ENCODE peak calls at places on chromosomes 11 and 22, in six cellular contexts. One of them, this sample, is unnamed.
A peak's percentile ranks its signal among the peaks of the same experiment; 100 is the strongest.

GRCh38 chr11:96567193-96567592 is 177.4 kb downstream of the JRKL start:
- DNase-seq in adrenal gland: no peak
- DNase-seq in A549: no peak
- DNase-seq in suprapubic skin: no peak
- DNase-seq in psoas muscle: no peak
- DNase-seq in heart left ventricle: no peak
- DNase-seq in this sample: no peak

GRCh38 chr22:37421468-37421877 is 5.8 kb downstream of the ELFN2 start:
- DNase-seq in psoas muscle: no peak
- DNase-seq in adrenal gland: no peak
- DNase-seq in suprapubic skin: no peak
- DNase-seq in A549: no peak
- DNase-seq in heart left ventricle: no peak
- DNase-seq in this sample: no peak

GRCh38 chr11:78802058-78802633 is 227.5 kb upstream of the NARS2 start:
- DNase-seq in A549: no peak
- DNase-seq in suprapubic skin: no peak
- DNase-seq in psoas muscle: peak; percentile 21
- DNase-seq in adrenal gland: no peak
- DNase-seq in heart left ventricle: no peak
- DNase-seq in this sample: no peak

GRCh38 chr22:17431179-17431578 is 61.9 kb downstream of the CECR2 start:
- DNase-seq in psoas muscle: no peak
- DNase-seq in heart left ventricle: no peak
- DNase-seq in A549: no peak
- DNase-seq in adrenal gland: no peak
- DNase-seq in suprapubic skin: no peak
- DNase-seq in this sample: no peak

GRCh38 chr11:28834877-28835276 is 726.7 kb downstream of the METTL15 start:
- DNase-seq in A549: peak; percentile 74
- DNase-seq in adrenal gland: no peak
- DNase-seq in psoas muscle: no peak
- DNase-seq in heart left ventricle: no peak
- DNase-seq in suprapubic skin: no peak
- DNase-seq in this sample: no peak

GRCh38 chr11:47220401-47220821 is 5.6 kb downstream of the DDB2 start:
- DNase-seq in heart left ventricle: peak; percentile 6
- DNase-seq in psoas muscle: no peak
- DNase-seq in A549: no peak
- DNase-seq in suprapubic skin: no peak
- DNase-seq in adrenal gland: peak; percentile 55
- DNase-seq in this sample: no peak

GRCh38 chr11:68440254-68440653 is 20.3 kb upstream of the PPP6R3 start:
- DNase-seq in adrenal gland: no peak
- DNase-seq in psoas muscle: no peak
- DNase-seq in suprapubic skin: no peak
- DNase-seq in A549: no peak
- DNase-seq in heart left ventricle: no peak
- DNase-seq in this sample: no peak

GRCh38 chr11:9747229-9747628 is 83.4 kb downstream of the SWAP70 start:
- DNase-seq in heart left ventricle: no peak
- DNase-seq in A549: no peak
- DNase-seq in adrenal gland: no peak
- DNase-seq in suprapubic skin: no peak
- DNase-seq in psoas muscle: no peak
- DNase-seq in this sample: no peak

GRCh38 chr11:111735262-111736116 is 30.7 kb downstream of the PPP2R1B start:
- DNase-seq in adrenal gland: peak; percentile 86
- DNase-seq in psoas muscle: peak; percentile 85
- DNase-seq in A549: peak; percentile 56
- DNase-seq in heart left ventricle: peak; percentile 73
- DNase-seq in suprapubic skin: peak; percentile 92
- DNase-seq in this sample: no peak

GRCh38 chr11:59957094-59957493 is 6.7 kb upstream of the OOSP4A start:
- DNase-seq in suprapubic skin: no peak
- DNase-seq in psoas muscle: no peak
- DNase-seq in A549: no peak
- DNase-seq in adrenal gland: no peak
- DNase-seq in heart left ventricle: no peak
- DNase-seq in this sample: no peak

GRCh38 chr11:110425751-110426545 is 3.8 kb upstream of the FDX1 start:
- DNase-seq in psoas muscle: no peak
- DNase-seq in A549: no peak
- DNase-seq in suprapubic skin: no peak
- DNase-seq in adrenal gland: no peak
- DNase-seq in heart left ventricle: no peak
- DNase-seq in this sample: no peak

GRCh38 chr11:129652828-129653227 is 162.8 kb upstream of the TMEM45B start:
- DNase-seq in psoas muscle: no peak
- DNase-seq in suprapubic skin: no peak
- DNase-seq in adrenal gland: no peak
- DNase-seq in heart left ventricle: no peak
- DNase-seq in A549: peak; percentile 20
- DNase-seq in this sample: no peak

GRCh38 chr11:110909331-110909730 is 197.1 kb upstream of the ARHGAP20 start:
- DNase-seq in adrenal gland: no peak
- DNase-seq in A549: no peak
- DNase-seq in psoas muscle: no peak
- DNase-seq in heart left ventricle: no peak
- DNase-seq in suprapubic skin: no peak
- DNase-seq in this sample: no peak

GRCh38 chr11:43021466-43021865 is 290.3 kb upstream of the API5 start:
- DNase-seq in A549: peak; percentile 15
- DNase-seq in psoas muscle: no peak
- DNase-seq in suprapubic skin: no peak
- DNase-seq in adrenal gland: peak; percentile 24
- DNase-seq in heart left ventricle: no peak
- DNase-seq in this sample: no peak

GRCh38 chr11:62664405-62665074 is 470 bp downstream of the C11orf98 start:
- DNase-seq in adrenal gland: peak; percentile 64
- DNase-seq in psoas muscle: peak; percentile 75
- DNase-seq in heart left ventricle: peak; percentile 5
- DNase-seq in A549: peak; percentile 72
- DNase-seq in suprapubic skin: no peak
- DNase-seq in this sample: peak; percentile 71

GRCh38 chr11:92211576-92212167 is 12.9 kb upstream of the FAT3 start:
- DNase-seq in heart left ventricle: no peak
- DNase-seq in adrenal gland: no peak
- DNase-seq in A549: peak; percentile 59
- DNase-seq in psoas muscle: no peak
- DNase-seq in suprapubic skin: no peak
- DNase-seq in this sample: no peak

GRCh38 chr11:28743101-28743550 is 634.9 kb downstream of the METTL15 start:
- DNase-seq in adrenal gland: no peak
- DNase-seq in heart left ventricle: no peak
- DNase-seq in A549: peak; percentile 81
- DNase-seq in psoas muscle: no peak
- DNase-seq in suprapubic skin: no peak
- DNase-seq in this sample: no peak

GRCh38 chr11:13691296-13691899 is 22.9 kb downstream of the FAR1 start:
- DNase-seq in A549: no peak
- DNase-seq in heart left ventricle: no peak
- DNase-seq in suprapubic skin: no peak
- DNase-seq in psoas muscle: no peak
- DNase-seq in adrenal gland: no peak
- DNase-seq in this sample: no peak

GRCh38 chr11:108906329-108906728 is 241.5 kb downstream of the DDX10 start:
- DNase-seq in A549: peak; percentile 47
- DNase-seq in adrenal gland: no peak
- DNase-seq in suprapubic skin: no peak
- DNase-seq in psoas muscle: no peak
- DNase-seq in heart left ventricle: no peak
- DNase-seq in this sample: no peak

GRCh38 chr11:71311928-71312510 is 59.6 kb upstream of the SHANK2 start:
- DNase-seq in heart left ventricle: no peak
- DNase-seq in A549: no peak
- DNase-seq in suprapubic skin: peak; percentile 12
- DNase-seq in adrenal gland: no peak
- DNase-seq in psoas muscle: no peak
- DNase-seq in this sample: peak; percentile 53

GRCh38 chr22:43011079-43011478 is 3.9 kb downstream of the PACSIN2 start:
- DNase-seq in psoas muscle: no peak
- DNase-seq in adrenal gland: no peak
- DNase-seq in heart left ventricle: no peak
- DNase-seq in A549: no peak
- DNase-seq in suprapubic skin: no peak
- DNase-seq in this sample: no peak

DNA sequence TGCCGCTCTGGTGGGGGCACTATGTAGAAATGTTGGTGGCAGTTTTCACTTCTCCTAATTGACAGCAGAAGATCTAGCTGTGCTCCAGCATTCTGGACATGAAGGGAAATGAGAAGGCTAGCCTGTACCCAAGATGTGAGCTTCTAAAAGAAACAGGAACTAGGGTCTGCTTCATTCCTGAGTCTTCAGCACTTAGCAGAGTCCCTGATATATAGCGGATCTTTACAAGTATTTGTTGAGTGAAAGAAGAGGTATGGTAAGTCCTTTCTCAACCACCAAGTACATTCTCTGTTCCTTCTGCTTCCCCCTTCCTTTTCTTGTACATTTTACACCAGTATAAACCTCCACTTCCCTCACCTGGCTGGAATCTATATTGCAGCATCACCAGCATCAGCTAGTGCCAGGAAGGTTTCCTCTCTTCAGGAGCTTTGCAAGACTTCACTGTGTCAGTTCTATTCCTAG is 408.3 kb upstream of the CADM1 start:
- DNase-seq in heart left ventricle: no peak
- DNase-seq in psoas muscle: no peak
- DNase-seq in A549: no peak
- DNase-seq in suprapubic skin: no peak
- DNase-seq in adrenal gland: no peak
- DNase-seq in this sample: no peak
- TF ChIP-seq CTCF in heart left ventricle: no peak
- TF ChIP-seq CTCF in psoas muscle: peak; percentile 9
- TF ChIP-seq CTCF in A549: no peak
- TF ChIP-seq CTCF in suprapubic skin: no peak
- TF ChIP-seq CTCF in adrenal gland: peak; percentile 18
- TF ChIP-seq CTCF in this sample: peak; percentile 17

GRCh38 chr11:114400974-114401223 is 433 bp downstream of the RBM7 start:
- DNase-seq in adrenal gland: no peak
- DNase-seq in heart left ventricle: no peak
- DNase-seq in suprapubic skin: no peak
- DNase-seq in A549: no peak
- DNase-seq in psoas muscle: no peak
- DNase-seq in this sample: no peak

GRCh38 chr11:114399903-114400221 is 449 bp downstream of the C11orf71 start:
- DNase-seq in suprapubic skin: peak; percentile 88
- DNase-seq in psoas muscle: no peak
- DNase-seq in A549: no peak
- DNase-seq in adrenal gland: no peak
- DNase-seq in heart left ventricle: no peak
- DNase-seq in this sample: no peak

GRCh38 chr11:114399490-114399889 is 821 bp downstream of the C11orf71 start:
- DNase-seq in suprapubic skin: no peak
- DNase-seq in heart left ventricle: no peak
- DNase-seq in adrenal gland: no peak
- DNase-seq in psoas muscle: no peak
- DNase-seq in A549: peak; percentile 16
- DNase-seq in this sample: no peak

GRCh38 chr11:114398303-114398920 is 1.9 kb downstream of the C11orf71 start:
- DNase-seq in psoas muscle: no peak
- DNase-seq in heart left ventricle: no peak
- DNase-seq in adrenal gland: no peak
- DNase-seq in A549: no peak
- DNase-seq in suprapubic skin: no peak
- DNase-seq in this sample: no peak

DNA sequence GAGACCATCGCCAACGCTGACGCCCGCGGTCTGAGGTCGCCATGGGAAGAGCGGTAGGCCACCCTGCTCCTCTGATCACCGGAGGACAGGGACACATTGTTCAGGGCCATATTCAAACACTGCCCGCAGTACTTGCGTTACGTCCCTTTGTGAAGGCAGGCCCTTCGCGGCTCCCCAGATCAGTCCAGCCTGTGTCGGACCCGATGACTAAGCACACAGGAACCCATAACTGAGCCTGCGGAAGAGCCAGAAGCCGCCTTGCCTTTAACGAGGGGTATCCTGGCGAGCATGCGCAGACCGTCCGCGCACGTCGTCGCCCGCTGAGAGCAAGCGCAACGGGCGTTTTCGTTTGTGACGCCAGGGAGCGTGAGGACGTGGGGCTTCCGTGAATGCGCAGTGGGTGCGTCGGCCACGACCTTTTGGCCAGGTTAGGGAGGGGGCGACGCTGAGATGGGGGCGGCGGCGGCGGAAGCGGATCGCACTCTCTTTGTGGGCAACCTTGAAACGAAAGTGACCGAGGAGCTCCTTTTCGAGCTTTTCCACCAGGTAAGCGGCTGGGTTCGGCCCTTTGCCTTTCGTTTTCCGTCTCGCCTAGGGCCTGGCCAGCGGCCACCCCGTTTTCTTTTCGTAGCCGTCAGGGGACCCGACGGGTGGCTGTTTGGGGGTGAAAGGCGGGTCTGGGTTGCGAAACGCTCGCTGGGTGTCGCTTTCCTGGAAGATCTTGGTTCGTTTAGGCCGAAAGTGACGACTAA is at the start of the genes C11orf71 and RBM7:
- DNase-seq in adrenal gland: peak; percentile 99
- DNase-seq in A549: peak; percentile 98
- DNase-seq in suprapubic skin: peak; percentile 98
- DNase-seq in heart left ventricle: peak; percentile 100
- DNase-seq in psoas muscle: peak; percentile 100
- DNase-seq in this sample: peak; percentile 99
- H3K4me1 ChIP-seq in adrenal gland: peaks cover 53% of the 10 kb centered on the region
- H3K4me1 ChIP-seq in A549: peaks cover 25% of the 10 kb centered on the region
- H3K4me1 ChIP-seq in suprapubic skin: peaks cover 54% of the 10 kb centered on the region
- H3K4me1 ChIP-seq in heart left ventricle: no peaks in the 10 kb centered on the region
- H3K4me1 ChIP-seq in psoas muscle: peaks cover 27% of the 10 kb centered on the region
- H3K4me1 ChIP-seq in this sample: no peaks in the 10 kb centered on the region

GRCh38 chr22:39185601-39186012 is 33.1 kb upstream of the CBX7 start:
- DNase-seq in A549: no peak
- DNase-seq in psoas muscle: peak; percentile 83
- DNase-seq in heart left ventricle: peak; percentile 87
- DNase-seq in adrenal gland: peak; percentile 56
- DNase-seq in suprapubic skin: peak; percentile 81
- DNase-seq in this sample: peak; percentile 50
- TF ChIP-seq CTCF in A549: no peak
- TF ChIP-seq CTCF in psoas muscle: peak; percentile 17
- TF ChIP-seq CTCF in heart left ventricle: peak; percentile 48
- TF ChIP-seq CTCF in adrenal gland: peak; percentile 45
- TF ChIP-seq CTCF in suprapubic skin: no peak
- TF ChIP-seq CTCF in this sample: no peak

GRCh38 chr11:116500833-116501622 is 271.8 kb downstream of the BUD13 start:
- DNase-seq in psoas muscle: no peak
- DNase-seq in A549: no peak
- DNase-seq in heart left ventricle: no peak
- DNase-seq in suprapubic skin: peak; percentile 52
- DNase-seq in adrenal gland: no peak
- DNase-seq in this sample: no peak

GRCh38 chr11:116504541-116505149 is 268.1 kb downstream of the BUD13 start:
- DNase-seq in heart left ventricle: no peak
- DNase-seq in psoas muscle: no peak
- DNase-seq in adrenal gland: no peak
- DNase-seq in A549: no peak
- DNase-seq in suprapubic skin: peak; percentile 66
- DNase-seq in this sample: peak; percentile 10

GRCh38 chr11:116501728-116502127 is 271.1 kb downstream of the BUD13 start:
- DNase-seq in psoas muscle: no peak
- DNase-seq in A549: no peak
- DNase-seq in suprapubic skin: no peak
- DNase-seq in heart left ventricle: no peak
- DNase-seq in adrenal gland: no peak
- DNase-seq in this sample: no peak

GRCh38 chr11:116503216-116504160 is 269.3 kb downstream of the BUD13 start:
- DNase-seq in heart left ventricle: no peak
- DNase-seq in adrenal gland: no peak
- DNase-seq in A549: no peak
- DNase-seq in suprapubic skin: peak; percentile 34
- DNase-seq in psoas muscle: no peak
- DNase-seq in this sample: no peak

GRCh38 chr11:116502641-116503061 is 270.1 kb downstream of the BUD13 start:
- DNase-seq in adrenal gland: no peak
- DNase-seq in heart left ventricle: no peak
- DNase-seq in suprapubic skin: peak; percentile 55
- DNase-seq in A549: no peak
- DNase-seq in psoas muscle: peak; percentile 67
- DNase-seq in this sample: no peak
- H3K4me1 ChIP-seq in adrenal gland: no peaks in the 10 kb centered on the region
- H3K4me1 ChIP-seq in heart left ventricle: no peaks in the 10 kb centered on the region
- H3K4me1 ChIP-seq in suprapubic skin: peaks cover 10% of the 10 kb centered on the region
- H3K4me1 ChIP-seq in A549: no peaks in the 10 kb centered on the region
- H3K4me1 ChIP-seq in psoas muscle: no peaks in the 10 kb centered on the region
- H3K4me1 ChIP-seq in this sample: no peaks in the 10 kb centered on the region